ENCODE peak calls at places on chromosomes 5 and 9, in ten cellular contexts. O, S, V, G, Z, L, X, R, W and A are unnamed samples.

GRCh38 chr9:113876806-113877236 is 712 bp downstream of the ZNF618 start:
- DNase-seq in Z (no peak), X (no peak), L (no peak), R (no peak), W (no peak), V (no peak), O (peak; percentile 27), G (no peak), S (no peak), A (no peak)

GRCh38 chr5:158553195-158553945 is 546.3 kb downstream of the EBF1 start:
- DNase-seq in O (no peak), R (no peak), L (no peak), S (no peak), V (no peak), Z (peak; percentile 84), X (no peak), G (no peak), W (no peak), A (no peak)

GRCh38 chr5:147576646-147577535 is 67.0 kb upstream of the DPYSL3 start:
- DNase-seq in Z (no peak), O (peak; percentile 29), X (peak; percentile 83), V (peak; percentile 86), S (peak; percentile 32), L (peak; percentile 77), G (peak; percentile 27), R (peak; percentile 26), W (peak; percentile 63), A (no peak)

GRCh38 chr5:111144352-111144930 is 52.3 kb downstream of the WDR36 start:
- DNase-seq in G (no peak), Z (no peak), V (no peak), W (no peak), S (no peak), L (no peak), R (peak; percentile 40), O (no peak), X (no peak), A (no peak)

GRCh38 chr5:157828031-157828948 is 30.7 kb downstream of the CLINT1 start:
- DNase-seq in O (no peak), W (no peak), Z (no peak), G (no peak), L (no peak), R (no peak), S (no peak), X (no peak), V (no peak), A (no peak)

GRCh38 chr5:154625031-154625430 is 130.1 kb upstream of the LARP1 start:
- DNase-seq in X (no peak), O (no peak), L (no peak), R (no peak), V (no peak), G (no peak), S (no peak), W (no peak), Z (no peak), A (no peak)

GRCh38 chr5:146165469-146165868 is 17.0 kb downstream of the LARS1 start:
- DNase-seq in Z (no peak), O (peak; percentile 2), G (no peak), W (no peak), X (no peak), R (no peak), V (no peak), L (no peak), S (no peak), A (no peak)

GRCh38 chr9:135119496-135120064 is 32.1 kb downstream of the OLFM1 start:
- DNase-seq in R (no peak), G (no peak), L (no peak), W (no peak), O (no peak), S (no peak), X (no peak), V (no peak), Z (no peak), A (no peak)

GRCh38 chr5:134411546-134412266 is at the start of gene CDKN2AIPNL:
- DNase-seq in L (peak; percentile 94), S (peak; percentile 90), X (peak; percentile 84), R (peak; percentile 79), G (peak; percentile 94), O (peak; percentile 80), V (peak; percentile 96), Z (peak; percentile 58), W (peak; percentile 81), A (peak; percentile 92)

GRCh38 chr5:134411228-134411545 is 494 bp downstream of the CDKN2AIPNL start:
- DNase-seq in O (no peak), Z (no peak), G (no peak), S (no peak), R (no peak), V (no peak), L (no peak), X (no peak), W (no peak), A (no peak)

GRCh38 chr5:134409321-134409720 is 2.4 kb downstream of the CDKN2AIPNL start:
- DNase-seq in S (peak; percentile 48), O (no peak), R (no peak), Z (no peak), W (no peak), X (no peak), G (no peak), V (no peak), L (no peak), A (no peak)

GRCh38 chr5:134410822-134411221 is 859 bp downstream of the CDKN2AIPNL start:
- DNase-seq in L (no peak), O (no peak), G (no peak), X (no peak), S (no peak), V (no peak), R (no peak), Z (no peak), W (no peak), A (no peak)

GRCh38 chr5:134413046-134413445 is 1.4 kb upstream of the CDKN2AIPNL start:
- DNase-seq in W (no peak), G (no peak), X (no peak), Z (no peak), L (no peak), V (no peak), R (no peak), S (no peak), O (no peak), A (no peak)
- TF ChIP-seq CTCF in W (no peak), G (no peak), X (no peak), Z (no peak), L (no peak), V (no peak), R (no peak), S (no peak), O (no peak), A (no peak)

GRCh38 chr9:127927457-127928231 is 2.9 kb downstream of the PIP5KL1 start:
- DNase-seq in X (no peak), V (peak; percentile 82), Z (no peak), L (no peak), S (peak; percentile 93), G (peak; percentile 75), O (no peak), R (no peak), W (no peak), A (no peak)

GRCh38 chr9:127928232-127929043 is 2.1 kb downstream of the PIP5KL1 start:
- DNase-seq in Z (no peak), G (no peak), V (no peak), W (no peak), O (no peak), S (peak; percentile 46), X (no peak), L (no peak), R (no peak), A (no peak)

GRCh38 chr9:127931092-127931881 is 710 bp upstream of the PIP5KL1 start:
- DNase-seq in S (peak; percentile 54), X (no peak), R (peak; percentile 84), O (peak; percentile 74), V (no peak), Z (no peak), L (no peak), G (peak; percentile 58), W (no peak), A (no peak)

GRCh38 chr9:127929044-127929979 is 1.3 kb downstream of the PIP5KL1 start:
- DNase-seq in O (no peak), L (no peak), G (no peak), S (no peak), V (no peak), W (no peak), Z (no peak), R (no peak), X (no peak), A (no peak)

DNA sequence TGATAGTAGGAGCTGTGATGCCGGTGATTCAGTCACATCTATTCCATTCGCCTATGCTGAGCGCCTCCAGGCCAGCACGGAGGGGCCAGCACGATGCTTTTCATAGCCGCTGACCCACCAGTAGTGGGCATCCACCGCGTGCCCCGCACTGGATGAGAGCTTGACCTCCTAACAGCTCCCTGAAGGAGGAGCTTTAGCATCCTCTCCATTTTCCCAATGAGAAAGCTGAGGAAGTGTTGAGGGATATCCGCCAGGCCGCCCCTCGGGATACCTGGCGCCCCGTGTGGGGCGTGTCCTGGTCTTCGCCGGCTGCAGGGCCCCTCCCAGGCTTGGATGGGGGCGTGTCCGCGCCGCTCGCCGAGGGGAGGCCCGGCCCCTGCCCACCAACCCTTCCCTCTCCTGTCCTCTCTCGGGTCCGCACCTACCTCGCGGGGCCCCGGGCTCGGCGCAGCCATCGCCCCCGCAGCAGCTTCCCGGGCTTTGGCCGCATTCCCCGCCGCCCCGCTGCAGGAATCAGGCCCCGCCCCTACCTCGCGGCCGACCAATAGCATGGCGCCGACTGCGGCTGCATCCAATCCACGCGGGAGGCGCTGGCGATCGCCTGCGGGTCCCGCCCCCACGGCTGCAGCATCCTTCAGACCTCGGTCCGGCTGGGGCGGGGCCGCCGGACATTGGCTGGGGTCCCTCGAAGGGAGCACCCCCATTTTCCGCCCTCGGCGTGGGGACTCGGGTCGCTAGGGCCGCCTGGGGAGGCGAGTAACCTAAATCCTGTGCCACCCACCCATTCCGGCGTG is at the start of gene PIP5KL1:
- DNase-seq in L (peak; percentile 88), V (peak; percentile 84), R (peak; percentile 81), X (peak; percentile 88), O (peak; percentile 82), G (peak; percentile 88), W (no peak), Z (no peak), S (peak; percentile 94), A (peak; percentile 79)
- TF ChIP-seq CTCF in L (no peak), V (no peak), R (peak; percentile 44), X (no peak), O (peak; percentile 10), G (no peak), W (no peak), Z (peak; percentile 26), S (peak; percentile 6), A (no peak)

GRCh38 chr9:5982352-5982751 is 33.1 kb downstream of the RANBP6 start:
- DNase-seq in O (no peak), V (no peak), L (no peak), R (no peak), G (no peak), X (no peak), S (no peak), Z (no peak), W (no peak), A (no peak)

GRCh38 chr9:5978523-5978922 is 36.9 kb downstream of the RANBP6 start:
- DNase-seq in L (no peak), G (no peak), S (no peak), W (no peak), R (no peak), X (no peak), O (no peak), Z (no peak), V (no peak), A (no peak)

GRCh38 chr9:5971740-5972139 is 43.7 kb downstream of the RANBP6 start:
- DNase-seq in G (no peak), X (no peak), S (no peak), O (peak; percentile 11), L (no peak), V (no peak), W (no peak), R (no peak), Z (no peak), A (no peak)

GRCh38 chr9:5976668-5977397 is 38.6 kb downstream of the RANBP6 start:
- DNase-seq in S (no peak), Z (no peak), W (no peak), O (peak; percentile 4), L (no peak), X (no peak), V (no peak), G (no peak), R (no peak), A (no peak)
- TF ChIP-seq CTCF in S (no peak), Z (no peak), W (no peak), O (no peak), L (no peak), X (no peak), V (no peak), G (no peak), R (no peak), A (no peak)

GRCh38 chr5:33980030-33980429 is 4.5 kb downstream of the SLC45A2 start:
- DNase-seq in W (no peak), L (no peak), O (no peak), G (no peak), R (no peak), V (no peak), Z (no peak), S (no peak), X (no peak), A (no peak)
- TF ChIP-seq CTCF in W (no peak), L (no peak), O (no peak), G (no peak), R (no peak), V (no peak), Z (no peak), S (no peak), X (no peak), A (no peak)